ENCODE peak calls at places on chromosomes 2 and 18, in six cellular contexts. P is transverse colon, K is right lobe of liver, D is sigmoid colon, L is IMR-90, W is H54. F is an unnamed sample.
A peak's percentile ranks its signal among the peaks of the same experiment; 100 is the strongest.

GRCh38 chr2:64260817-64261216 is 116.6 kb upstream of the PELI1 start:
- DNase-seq in P (peak; percentile 71), K (peak; percentile 72), D (peak; percentile 78), L (no peak), W (no peak), F (no peak)

GRCh38 chr18:57697434-57697833 is 75.8 kb upstream of the NARS1 start:
- DNase-seq in P (no peak), K (no peak), D (no peak), L (no peak), W (no peak), F (no peak)

GRCh38 chr2:133884739-133885381 is 316.6 kb upstream of the NCKAP5 start:
- DNase-seq in P (no peak), K (no peak), D (no peak), L (peak; percentile 51), W (no peak), F (no peak)

GRCh38 chr2:101827246-101827645 is 129.7 kb downstream of the MAP4K4 start:
- DNase-seq in P (no peak), K (no peak), D (no peak), L (peak; percentile 96), W (peak; percentile 52), F (no peak)

GRCh38 chr2:100818606-100819364 is 1.2 kb upstream of the NPAS2 start:
- DNase-seq in P (peak; percentile 71), K (peak; percentile 90), D (peak; percentile 85), L (peak; percentile 72), W (peak; percentile 58), F (no peak)

GRCh38 chr18:36828630-36829361 is at the start of the genes KIAA1328 and TPGS2:
- DNase-seq in P (peak; percentile 87), K (peak; percentile 91), D (peak; percentile 90), L (peak; percentile 81), W (peak; percentile 69), F (peak; percentile 95)

GRCh38 chr18:34818069-34818468 is 108.0 kb downstream of the DTNA start:
- DNase-seq in P (no peak), K (no peak), D (no peak), L (no peak), W (no peak), F (no peak)

GRCh38 chr2:235041221-235041917 is 89.6 kb downstream of the SH3BP4 start:
- DNase-seq in P (no peak), K (no peak), D (no peak), L (no peak), W (no peak), F (no peak)

DNA sequence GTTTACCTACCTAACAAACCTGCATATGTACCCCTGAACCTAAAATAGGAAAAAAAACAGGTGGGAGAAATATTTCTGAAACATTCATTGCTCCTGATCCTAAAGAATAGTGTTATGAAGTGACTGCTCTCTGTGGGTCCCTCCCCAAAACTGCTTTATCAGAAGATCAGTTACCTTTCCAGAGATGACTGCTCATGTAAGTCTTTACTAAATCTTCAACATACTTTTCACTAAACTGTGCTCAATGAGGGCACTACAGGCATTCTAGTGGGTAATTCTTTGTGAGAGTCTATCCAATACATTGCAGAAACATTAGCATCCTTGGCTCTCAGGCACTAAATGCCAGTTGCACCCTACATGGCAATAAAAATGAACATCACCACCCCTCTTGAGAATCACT is 189.3 kb upstream of the STK17B start:
- DNase-seq in P (no peak), K (no peak), D (no peak), L (no peak), W (no peak), F (peak; percentile 31)
- TF ChIP-seq POLR2A in P (no peak), K (no peak), D (no peak), L (no peak), W (no peak), F (no peak)

GRCh38 chr2:21033237-21034155 is 10.4 kb downstream of the APOB start:
- DNase-seq in P (no peak), K (no peak), D (no peak), L (no peak), W (no peak), F (no peak)
- TF ChIP-seq POLR2A in P (no peak), K (no peak), D (no peak), L (no peak), W (no peak), F (no peak)

GRCh38 chr2:173903611-173904394 is 61.4 kb downstream of the SP3 start:
- DNase-seq in P (no peak), K (no peak), D (no peak), L (peak; percentile 61), W (no peak), F (no peak)
- TF ChIP-seq POLR2A in P (no peak), K (no peak), D (no peak), L (no peak), W (no peak), F (no peak)

GRCh38 chr2:205482399-205483065 is 199.8 kb upstream of the NRP2 start:
- DNase-seq in P (no peak), K (no peak), D (no peak), L (peak; percentile 36), W (no peak), F (peak; percentile 81)

GRCh38 chr2:205483122-205483521 is 199.2 kb upstream of the NRP2 start:
- DNase-seq in P (no peak), K (no peak), D (no peak), L (no peak), W (no peak), F (peak; percentile 4)

GRCh38 chr2:205484717-205485116 is 197.6 kb upstream of the NRP2 start:
- DNase-seq in P (no peak), K (no peak), D (no peak), L (no peak), W (no peak), F (no peak)

GRCh38 chr2:205477016-205477705 is 205.1 kb upstream of the NRP2 start:
- DNase-seq in P (no peak), K (no peak), D (no peak), L (peak; percentile 64), W (no peak), F (peak; percentile 2)

DNA sequence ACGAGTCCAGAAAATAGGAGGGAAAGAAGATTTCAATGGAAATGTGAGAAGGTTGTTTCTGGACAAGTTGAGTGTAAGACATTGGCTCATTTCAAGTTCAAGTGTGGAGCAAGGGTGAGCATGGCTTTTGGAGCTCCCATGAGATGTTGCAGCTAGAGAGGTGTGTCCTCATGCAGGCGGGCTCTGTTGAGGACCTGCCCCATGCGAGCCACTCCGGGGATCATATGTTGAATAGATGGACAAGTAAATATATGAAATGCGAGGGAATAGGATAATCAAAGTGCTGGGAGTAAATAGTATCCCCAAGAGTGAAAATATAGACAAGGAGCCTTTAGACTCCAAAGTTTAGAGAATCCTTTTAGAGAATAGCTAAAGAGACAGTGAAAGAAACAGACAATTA is 200.4 kb upstream of the NRP2 start:
- DNase-seq in P (no peak), K (no peak), D (no peak), L (no peak), W (no peak), F (peak; percentile 70)
- TF ChIP-seq POLR2A in P (no peak), K (no peak), D (no peak), L (no peak), W (no peak), F (no peak)

GRCh38 chr2:70084973-70085710 is 2.1 kb upstream of the PCBP1 start:
- DNase-seq in P (peak; percentile 61), K (peak; percentile 78), D (peak; percentile 66), L (no peak), W (no peak), F (no peak)
- TF ChIP-seq POLR2A in P (peak; percentile 35), K (peak; percentile 71), D (no peak), L (no peak), W (no peak), F (no peak)

GRCh38 chr2:107735206-107735605 is 91.5 kb upstream of the RGPD4 start:
- DNase-seq in P (no peak), K (no peak), D (no peak), L (no peak), W (no peak), F (no peak)
- TF ChIP-seq POLR2A in P (no peak), K (no peak), D (no peak), L (no peak), W (no peak), F (no peak)

GRCh38 chr2:111121873-111122630 is 1.3 kb downstream of the BCL2L11 start:
- DNase-seq in P (peak; percentile 91), K (peak; percentile 94), D (peak; percentile 92), L (peak; percentile 85), W (peak; percentile 96), F (no peak)
- TF ChIP-seq POLR2A in P (peak; percentile 73), K (no peak), D (peak; percentile 49), L (no peak), W (peak; percentile 43), F (no peak)